ENCODE peak calls at places on chromosomes 3 and 15, in nine cellular contexts. W, J, F, U, D, R, Q, X and S are unnamed samples.

GRCh38 chr3:63791974-63792373 is 27.1 kb upstream of the C3orf49 start:
- DNase-seq in W (no peak), J (no peak), F (peak; percentile 81), U (no peak), D (no peak), R (peak; percentile 22), Q (no peak), X (no peak), S (no peak)

GRCh38 chr3:123283657-123284398 is 82.1 kb downstream of the SEC22A start:
- DNase-seq in W (no peak), J (no peak), F (no peak), U (no peak), D (no peak), R (no peak), Q (no peak), X (peak; percentile 30), S (no peak)

GRCh38 chr3:111351334-111351733 is 190.7 kb upstream of the CD96 start:
- DNase-seq in W (no peak), J (no peak), F (no peak), U (no peak), D (no peak), R (no peak), Q (no peak), X (no peak), S (no peak)

GRCh38 chr3:66487475-66487874 is 13.3 kb downstream of the LRIG1 start:
- DNase-seq in W (no peak), J (no peak), F (peak; percentile 56), U (no peak), D (no peak), R (no peak), Q (no peak), X (no peak), S (no peak)

GRCh38 chr3:24086597-24087369 is 141.7 kb downstream of the NR1D2 start:
- DNase-seq in W (no peak), J (no peak), F (peak; percentile 76), U (no peak), D (no peak), R (no peak), Q (no peak), X (no peak), S (no peak)

GRCh38 chr15:31488437-31489204 is 162.0 kb downstream of the KLF13 start:
- DNase-seq in W (peak; percentile 20), J (peak; percentile 93), F (peak; percentile 94), U (peak; percentile 48), D (peak; percentile 93), R (peak; percentile 66), Q (peak; percentile 39), X (no peak), S (peak; percentile 65)

GRCh38 chr15:40766906-40767837 is 2.6 kb upstream of the C15orf62 start:
- DNase-seq in W (no peak), J (peak; percentile 81), F (peak; percentile 59), U (no peak), D (no peak), R (no peak), Q (no peak), X (no peak), S (no peak)

GRCh38 chr3:157248590-157249425 is 88.9 kb upstream of the CCNL1 start:
- DNase-seq in W (no peak), J (peak; percentile 33), F (peak; percentile 88), U (no peak), D (no peak), R (peak; percentile 73), Q (no peak), X (no peak), S (no peak)

GRCh38 chr15:80669599-80670273 is 25.4 kb upstream of the ABHD17C start:
- DNase-seq in W (no peak), J (no peak), F (peak; percentile 45), U (no peak), D (no peak), R (no peak), Q (no peak), X (no peak), S (no peak)

GRCh38 chr15:62164500-62165028 is 521 bp downstream of the C2CD4B start:
- DNase-seq in W (no peak), J (no peak), F (peak; percentile 22), U (peak; percentile 47), D (no peak), R (no peak), Q (peak; percentile 17), X (peak; percentile 54), S (peak; percentile 13)

GRCh38 chr3:55511895-55512585 is 24.9 kb upstream of the WNT5A start:
- DNase-seq in W (no peak), J (no peak), F (peak; percentile 78), U (no peak), D (no peak), R (peak; percentile 7), Q (no peak), X (no peak), S (no peak)